ENCODE peak calls at places on chromosomes 13 and 19, in eight cellular contexts. M is heart right ventricle; I is brain microvascular endothelial cell; B is AG10803; O is CD4-positive, alpha-beta T cell; Y is neural progenitor cell; N is mesothelial cell of epicardium; R is IMR-90. W is an unnamed sample.

GRCh38 chr19:14479985-14480694 is 5.0 kb upstream of the PTGER1 start:
- DNase-seq in B (no peak), O (peak), N (peak), Y (peak), I (no peak), M (peak), R (peak), W (peak)

GRCh38 chr13:76887070-76887563 is 912 bp upstream of the KCTD12 start:
- DNase-seq in B (no peak), N (no peak), M (peak), Y (peak), R (no peak), O (no peak), I (no peak), W (no peak)

GRCh38 chr13:28059214-28059613 is 41.2 kb downstream of the FLT3 start:
- DNase-seq in Y (peak), B (peak), N (no peak), M (no peak), R (peak), I (peak), O (peak), W (no peak)

GRCh38 chr13:105599477-105600037 is 935.9 kb downstream of the EFNB2 start:
- DNase-seq in I (no peak), M (no peak), R (no peak), O (no peak), N (no peak), Y (no peak), B (no peak), W (no peak)

GRCh38 chr13:51681037-51681678 is 96.9 kb downstream of the WDFY2 start:
- DNase-seq in N (no peak), B (peak), R (peak), M (no peak), O (no peak), I (peak), Y (no peak), W (no peak)

GRCh38 chr13:48443442-48444208 is 30.7 kb upstream of the LPAR6 start:
- DNase-seq in R (no peak), O (no peak), M (no peak), I (no peak), N (no peak), B (no peak), Y (no peak), W (no peak)

GRCh38 chr19:48397636-48398328 is 4.3 kb downstream of the GRIN2D start:
- DNase-seq in N (no peak), Y (no peak), I (no peak), O (no peak), B (no peak), R (no peak), M (no peak), W (no peak)

GRCh38 chr13:49444517-49445395 is 682 bp downstream of the SETDB2 start:
- DNase-seq in R (peak), B (peak), M (no peak), Y (peak), N (no peak), I (no peak), O (no peak), W (peak)

DNA sequence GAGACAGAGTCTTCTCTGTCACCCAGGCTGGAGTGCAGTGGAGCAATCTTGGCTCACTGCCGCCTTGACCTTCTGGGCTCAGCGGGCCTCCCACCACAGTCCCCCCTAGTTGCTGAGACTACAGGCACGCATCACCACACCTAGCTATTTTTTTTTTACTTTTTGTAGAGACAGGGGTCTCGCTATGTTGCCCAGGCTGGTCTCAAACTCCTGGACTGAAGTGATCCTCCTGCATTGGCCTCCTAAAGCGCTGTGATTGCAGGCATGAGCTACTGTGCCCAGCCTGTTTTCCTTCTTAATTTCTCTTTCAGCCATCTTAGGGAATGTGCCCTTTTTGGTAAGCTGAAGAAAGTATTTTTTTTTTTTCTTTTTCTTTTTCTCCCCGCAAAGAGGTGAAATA is 42.6 kb upstream of the RNF113B start:
- DNase-seq in R (no peak), N (no peak), B (no peak), Y (no peak), M (no peak), O (no peak), I (no peak), W (no peak)
- TF ChIP-seq CTCF in R (no peak), N (no peak), B (no peak), Y (no peak), M (no peak), O (no peak), I (no peak), W (no peak)

GRCh38 chr13:53198017-53198416 is 169.4 kb downstream of the OLFM4 start:
- DNase-seq in B (no peak), M (no peak), O (no peak), N (no peak), R (no peak), Y (peak), I (no peak), W (no peak)
- TF ChIP-seq CTCF in B (no peak), M (no peak), O (no peak), N (no peak), R (no peak), Y (peak), I (no peak), W (no peak)

GRCh38 chr19:4350726-4351125 is 7.4 kb downstream of the MPND start:
- DNase-seq in M (no peak), Y (no peak), N (no peak), R (no peak), O (no peak), B (no peak), I (no peak), W (no peak)
- TF ChIP-seq CTCF in M (no peak), Y (no peak), N (no peak), R (no peak), O (no peak), B (no peak), I (no peak), W (no peak)

GRCh38 chr13:99331881-99332293 is 24.7 kb upstream of the GPR183 start:
- DNase-seq in O (no peak), M (no peak), B (no peak), R (no peak), N (no peak), I (no peak), Y (no peak), W (no peak)
- TF ChIP-seq CTCF in O (no peak), M (no peak), B (no peak), R (no peak), N (no peak), I (no peak), Y (no peak), W (no peak)

GRCh38 chr19:6769006-6769637 is 1.9 kb upstream of the SH2D3A start:
- DNase-seq in Y (peak), B (peak), M (no peak), O (no peak), I (no peak), N (no peak), R (peak), W (peak)
- TF ChIP-seq CTCF in Y (peak), B (peak), M (peak), O (peak), I (peak), N (no peak), R (peak), W (no peak)

GRCh38 chr13:24713022-24713421 is 32.8 kb downstream of the ATP12A start:
- DNase-seq in N (no peak), B (no peak), R (no peak), M (peak), Y (no peak), I (no peak), O (no peak), W (no peak)

GRCh38 chr13:24706886-24707585 is 26.8 kb downstream of the ATP12A start:
- DNase-seq in M (no peak), Y (no peak), B (no peak), I (no peak), N (no peak), O (no peak), R (no peak), W (no peak)

GRCh38 chr13:24709186-24709913 is 29.1 kb downstream of the ATP12A start:
- DNase-seq in B (no peak), M (no peak), Y (no peak), R (no peak), N (no peak), I (no peak), O (peak), W (peak)
- TF ChIP-seq CTCF in B (no peak), M (no peak), Y (no peak), R (no peak), N (no peak), I (no peak), O (peak), W (no peak)

GRCh38 chr13:77907653-77908341 is 10.8 kb downstream of the EDNRB start:
- DNase-seq in B (no peak), M (no peak), Y (no peak), O (no peak), I (no peak), N (no peak), R (no peak), W (no peak)
- TF ChIP-seq CTCF in B (no peak), M (no peak), Y (no peak), O (no peak), I (no peak), N (no peak), R (no peak), W (no peak)

W was measured in GM13976.